ENCODE peak calls at places on chromosome 7, in five cellular contexts. S, E, T, G and H are unnamed samples.
A peak's percentile ranks its signal among the peaks of the same experiment; 100 is the strongest.

GRCh38 chr7:1458676-1459511 is at the start of gene MICALL2:
- DNase-seq in S (peak; percentile 63), E (no peak), T (peak; percentile 57), G (no peak), H (no peak)

GRCh38 chr7:21253740-21254687 is 173.9 kb upstream of the SP4 start:
- DNase-seq in S (peak; percentile 43), E (peak; percentile 85), T (no peak), G (peak; percentile 15), H (peak; percentile 3)

GRCh38 chr7:143391462-143392404 is 10.6 kb downstream of the ZYX start:
- DNase-seq in S (no peak), E (no peak), T (peak; percentile 75), G (no peak), H (no peak)

GRCh38 chr7:47596502-47597202 is 14.7 kb upstream of the TNS3 start:
- DNase-seq in S (no peak), E (no peak), T (no peak), G (no peak), H (no peak)

GRCh38 chr7:53326634-53327033 is 291.2 kb downstream of the POM121L12 start:
- DNase-seq in S (no peak), E (peak; percentile 8), T (no peak), G (no peak), H (no peak)

GRCh38 chr7:151745090-151745638 is 131.8 kb downstream of the PRKAG2 start:
- DNase-seq in S (peak; percentile 92), E (no peak), T (peak; percentile 87), G (peak; percentile 36), H (peak; percentile 33)

GRCh38 chr7:100580466-100581283 is 5.3 kb downstream of the LRCH4 start:
- DNase-seq in S (no peak), E (no peak), T (no peak), G (no peak), H (no peak)

GRCh38 chr7:113282875-113283274 is 164.5 kb upstream of the SMIM30 start:
- DNase-seq in S (no peak), E (no peak), T (no peak), G (no peak), H (no peak)

GRCh38 chr7:74164985-74165456 is 9.1 kb upstream of the EIF4H start:
- DNase-seq in S (no peak), E (no peak), T (no peak), G (no peak), H (no peak)

GRCh38 chr7:50657912-50658311 is 92.7 kb upstream of the DDC start:
- DNase-seq in S (no peak), E (no peak), T (no peak), G (no peak), H (no peak)

GRCh38 chr7:247166-247565 is 42.8 kb upstream of the FOXL3 start:
- DNase-seq in S (no peak), E (no peak), T (no peak), G (no peak), H (no peak)

GRCh38 chr7:4667776-4668509 is 14.2 kb upstream of the FOXK1 start:
- DNase-seq in S (no peak), E (no peak), T (no peak), G (no peak), H (no peak)

GRCh38 chr7:96388620-96389383 is 66.9 kb upstream of the SLC25A13 start:
- DNase-seq in S (no peak), E (no peak), T (no peak), G (no peak), H (no peak)

GRCh38 chr7:106370542-106370941 is 85.8 kb upstream of the NAMPT start:
- DNase-seq in S (no peak), E (no peak), T (no peak), G (no peak), H (no peak)

GRCh38 chr7:80783688-80784327 is 135.0 kb downstream of the SEMA3C start:
- DNase-seq in S (no peak), E (no peak), T (no peak), G (no peak), H (no peak)

GRCh38 chr7:149766215-149766614 is 7.2 kb downstream of the ZNF467 start:
- DNase-seq in S (no peak), E (no peak), T (no peak), G (no peak), H (no peak)

GRCh38 chr7:121401896-121402295 is 5.8 kb upstream of the FAM3C start:
- DNase-seq in S (no peak), E (no peak), T (no peak), G (no peak), H (no peak)

GRCh38 chr7:7686806-7687205 is 31.6 kb downstream of the RPA3 start:
- DNase-seq in S (no peak), E (no peak), T (no peak), G (no peak), H (no peak)

GRCh38 chr7:30321992-30322637 is 37.7 kb downstream of the ZNRF2 start:
- DNase-seq in S (no peak), E (no peak), T (no peak), G (no peak), H (no peak)

GRCh38 chr7:136009488-136010079 is 32.4 kb upstream of the MTPN start:
- DNase-seq in S (peak; percentile 5), E (peak; percentile 35), T (no peak), G (no peak), H (no peak)